ENCODE peak calls at places on chromosomes 1 and 21, in nine cellular contexts. F is CD4-positive, CD25-positive, alpha-beta regulatory T cell; X is spleen; U is testis; T is adrenal gland; K is stomach; V is sigmoid colon; O is PC-3; I is brain microvascular endothelial cell. R is an unnamed sample. For H3K36me3, the result is how much of the 10 kb centered on the place peaks cover.

GRCh38 chr1:235867903-235868469 is 1.3 kb upstream of the LYST start:
- DNase-seq in F (peak), X (no peak), U (no peak), T (no peak), K (no peak), V (no peak), O (no peak), I (no peak), R (no peak)

GRCh38 chr1:11354893-11355593 is 82.0 kb downstream of the UBIAD1 start:
- DNase-seq in F (no peak), X (no peak), U (no peak), T (no peak), K (no peak), V (no peak), O (no peak), I (no peak), R (no peak)

GRCh38 chr21:33314096-33314495 is 10.7 kb upstream of the IFNAR1 start:
- DNase-seq in F (no peak), X (no peak), U (no peak), T (no peak), K (no peak), V (no peak), O (no peak), I (peak), R (no peak)

GRCh38 chr1:231070758-231071443 is 30.8 kb upstream of the FAM89A start:
- DNase-seq in F (no peak), X (no peak), U (no peak), T (no peak), K (no peak), V (no peak), O (no peak), I (no peak), R (no peak)

GRCh38 chr1:69871412-69871811 is 303.7 kb downstream of the LRRC7 start:
- DNase-seq in F (no peak), X (no peak), U (no peak), T (no peak), K (no peak), V (no peak), O (no peak), I (no peak), R (no peak)

GRCh38 chr1:99548924-99549605 is 96.8 kb upstream of the PALMD start:
- DNase-seq in F (no peak), X (no peak), U (peak), T (peak), K (peak), V (no peak), O (no peak), I (peak), R (peak)

GRCh38 chr1:160377585-160378206 is 10.8 kb downstream of the NHLH1 start:
- DNase-seq in F (no peak), X (no peak), U (no peak), T (no peak), K (no peak), V (no peak), O (peak), I (peak), R (no peak)

GRCh38 chr1:195768936-195769335 is 839.3 kb downstream of the KCNT2 start:
- DNase-seq in F (no peak), X (no peak), U (no peak), T (no peak), K (no peak), V (no peak), O (no peak), I (no peak), R (no peak)

GRCh38 chr1:208201241-208201640 is 42.9 kb downstream of the PLXNA2 start:
- DNase-seq in F (no peak), X (no peak), U (no peak), T (peak), K (peak), V (no peak), O (peak), I (peak), R (peak)

GRCh38 chr1:33332881-33333280 is 12.0 kb upstream of the A3GALT2 start:
- DNase-seq in F (no peak), X (peak), U (no peak), T (no peak), K (no peak), V (no peak), O (no peak), I (no peak), R (peak)

GRCh38 chr1:215023151-215023832 is 59.2 kb upstream of the KCNK2 start:
- DNase-seq in F (no peak), X (no peak), U (no peak), T (no peak), K (no peak), V (no peak), O (no peak), I (no peak), R (no peak)

GRCh38 chr1:152741656-152742055 is 16.2 kb upstream of the KPRP start:
- DNase-seq in F (no peak), X (no peak), U (no peak), T (no peak), K (no peak), V (no peak), O (peak), I (no peak), R (no peak)

GRCh38 chr1:233197940-233198339 is 97.6 kb downstream of the PCNX2 start:
- DNase-seq in F (no peak), X (no peak), U (no peak), T (no peak), K (no peak), V (no peak), O (peak), I (no peak), R (no peak)

GRCh38 chr1:207077470-207078377 is 10.9 kb upstream of the C4BPB start:
- DNase-seq in F (peak), X (no peak), U (peak), T (peak), K (peak), V (peak), O (peak), I (peak), R (peak)

GRCh38 chr1:233060595-233060994 is 110.2 kb downstream of the NTPCR start:
- DNase-seq in F (no peak), X (no peak), U (no peak), T (no peak), K (no peak), V (no peak), O (no peak), I (no peak), R (no peak)

GRCh38 chr1:153922076-153922837 is 515 bp downstream of the GATAD2B start:
- DNase-seq in F (no peak), X (no peak), U (peak), T (no peak), K (peak), V (no peak), O (peak), I (no peak), R (no peak)

GRCh38 chr1:82625562-82625961 is 824.8 kb downstream of the ADGRL2 start:
- DNase-seq in F (peak), X (no peak), U (no peak), T (no peak), K (no peak), V (no peak), O (no peak), I (no peak), R (no peak)

GRCh38 chr1:16420719-16421118 is 16.5 kb downstream of the SPATA21 start:
- DNase-seq in F (peak), X (peak), U (no peak), T (no peak), K (no peak), V (no peak), O (no peak), I (no peak), R (no peak)

DNA sequence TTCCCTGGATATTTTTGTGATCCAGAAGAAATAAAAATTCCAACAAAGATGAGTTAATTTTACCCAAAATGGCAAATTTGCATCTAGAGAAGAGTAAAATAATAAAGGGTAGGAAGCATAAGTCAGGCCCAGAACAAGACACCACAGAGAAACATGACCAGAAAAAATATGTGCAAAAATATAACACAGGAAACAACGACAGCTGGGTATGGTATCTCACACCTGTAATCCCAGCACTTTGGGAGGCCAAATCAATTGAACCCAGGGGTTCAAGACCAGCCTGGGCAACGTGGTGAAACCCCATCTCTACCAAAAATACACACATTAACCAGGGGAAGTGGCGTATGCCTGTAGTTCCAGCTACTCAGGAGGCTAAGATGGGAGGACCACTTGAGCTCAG is 39.7 kb upstream of the SDC3 start:
- DNase-seq in F (no peak), X (no peak), U (no peak), T (no peak), K (no peak), V (no peak), O (no peak), I (no peak), R (no peak)
- H3K36me3 ChIP-seq in F (half or more), X (half or more), U (under half), T (under half), K (half or more), V (under half), O (half or more), I (half or more), R (half or more)

GRCh38 chr1:8013800-8014199 is 12.3 kb downstream of the ERRFI1 start:
- DNase-seq in F (no peak), X (no peak), U (no peak), T (no peak), K (no peak), V (no peak), O (no peak), I (no peak), R (no peak)

GRCh38 chr1:8015809-8016165 is 10.3 kb downstream of the ERRFI1 start:
- DNase-seq in F (no peak), X (no peak), U (peak), T (no peak), K (no peak), V (peak), O (peak), I (no peak), R (peak)

GRCh38 chr1:8016244-8017241 is 9.6 kb downstream of the ERRFI1 start:
- DNase-seq in F (no peak), X (no peak), U (no peak), T (no peak), K (no peak), V (no peak), O (peak), I (no peak), R (no peak)

GRCh38 chr1:8014381-8014988 is 11.6 kb downstream of the ERRFI1 start:
- DNase-seq in F (no peak), X (no peak), U (no peak), T (no peak), K (no peak), V (no peak), O (no peak), I (no peak), R (no peak)

DNA sequence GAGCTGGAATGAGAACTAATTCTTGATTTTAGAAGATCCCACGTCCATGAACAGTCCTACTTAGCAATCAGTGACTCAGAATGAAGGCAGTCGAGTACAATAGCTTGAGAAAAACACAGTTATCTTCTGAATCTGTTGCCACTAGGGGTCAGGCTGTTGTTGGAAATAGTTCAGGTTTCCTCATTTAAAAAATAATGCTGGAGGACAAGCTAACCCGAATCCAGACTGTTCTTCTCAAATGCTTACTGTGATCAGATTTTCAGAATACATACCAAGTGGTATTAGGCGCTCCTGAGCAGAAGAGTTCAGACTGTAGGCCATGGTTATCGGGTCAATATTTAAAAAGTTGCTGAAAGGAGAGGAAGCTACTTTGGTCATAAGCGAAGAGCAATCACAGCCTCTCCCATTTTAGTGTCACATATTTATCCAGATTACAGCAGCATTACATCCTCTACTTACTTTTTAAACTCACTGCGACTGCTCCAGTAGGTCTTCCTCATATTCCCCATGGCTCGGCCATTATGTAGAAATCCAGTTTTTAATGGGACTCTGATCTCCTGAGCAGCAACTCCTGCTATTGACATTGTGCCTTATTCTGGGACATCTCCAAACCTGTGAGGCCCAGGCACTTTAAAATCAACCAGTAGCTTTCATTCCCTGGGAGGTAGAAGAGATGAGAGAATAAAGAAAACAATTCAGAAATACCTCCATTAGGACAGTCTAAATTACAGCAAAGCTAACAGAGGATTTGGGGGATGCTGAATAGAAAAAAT is 10.9 kb downstream of the ERRFI1 start:
- DNase-seq in F (peak), X (no peak), U (peak), T (peak), K (no peak), V (no peak), O (peak), I (peak), R (no peak)
- H3K27ac ChIP-seq in F (no peak), X (no peak), U (peak), T (peak), K (peak), V (peak), O (peak), I (peak), R (peak)

GRCh38 chr1:104874044-104874443 is 1124.3 kb downstream of the AMY1C start:
- DNase-seq in F (no peak), X (no peak), U (no peak), T (no peak), K (no peak), V (no peak), O (no peak), I (no peak), R (no peak)

GRCh38 chr1:104878203-104878911 is 1128.7 kb downstream of the AMY1C start:
- DNase-seq in F (no peak), X (peak), U (no peak), T (no peak), K (no peak), V (no peak), O (no peak), I (no peak), R (no peak)
- H3K36me3 ChIP-seq in F (under half), X (under half), U (under half), T (under half), K (under half), V (under half), O (under half), I (under half), R (under half)

DNA sequence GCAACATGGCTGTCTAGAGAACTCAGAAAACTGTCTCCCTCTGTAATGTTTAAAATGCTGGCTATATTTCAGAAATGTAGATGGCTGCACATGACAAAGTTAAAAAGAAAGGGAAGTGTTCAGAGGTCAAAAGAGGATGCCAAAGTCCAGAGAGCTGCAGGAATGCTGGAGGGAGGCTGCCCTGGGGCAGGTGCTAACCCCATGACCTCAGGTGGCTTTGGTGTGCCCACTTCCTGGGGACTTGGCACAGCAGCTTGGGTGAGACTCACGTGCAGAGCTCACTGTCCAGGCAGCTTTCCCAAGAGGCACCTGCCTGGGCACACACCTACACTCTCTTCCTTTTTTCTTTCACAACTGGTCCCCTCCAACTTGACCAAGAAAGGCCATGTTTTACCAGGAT is 256.4 kb downstream of the KCNJ6 start:
- DNase-seq in F (no peak), X (no peak), U (no peak), T (no peak), K (no peak), V (no peak), O (no peak), I (no peak), R (no peak)
- H3K27ac ChIP-seq in F (no peak), X (no peak), U (no peak), T (no peak), K (no peak), V (no peak), O (no peak), I (no peak), R (no peak)

GRCh38 chr1:193199940-193200339 is 13.5 kb upstream of the B3GALT2 start:
- DNase-seq in F (no peak), X (no peak), U (no peak), T (no peak), K (no peak), V (no peak), O (no peak), I (no peak), R (no peak)
- H3K36me3 ChIP-seq in F (under half), X (under half), U (under half), T (under half), K (under half), V (under half), O (under half), I (under half), R (under half)

DNA sequence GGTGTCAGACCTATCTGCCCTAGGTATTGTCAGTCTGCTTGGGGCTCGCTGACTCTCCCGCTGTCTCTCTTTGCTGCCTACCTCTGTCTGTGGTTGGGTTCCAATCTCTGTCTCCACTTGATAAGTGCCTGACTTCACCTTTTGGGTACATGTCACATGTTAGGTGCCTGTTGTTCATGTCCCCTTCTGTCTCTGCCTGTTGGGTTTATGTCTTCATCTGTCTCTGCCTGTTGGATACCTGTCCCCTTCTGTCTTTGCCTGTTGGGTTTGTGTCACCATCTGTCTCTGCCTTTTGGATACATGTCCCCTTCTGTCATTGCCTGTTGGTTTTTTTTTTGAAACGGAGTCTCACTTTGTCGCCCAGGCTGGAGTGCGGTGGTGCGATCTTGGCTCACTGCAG is 14.6 kb downstream of the RPS6KA1 start:
- DNase-seq in F (no peak), X (no peak), U (no peak), T (no peak), K (no peak), V (no peak), O (no peak), I (no peak), R (no peak)
- H3K27ac ChIP-seq in F (peak), X (peak), U (no peak), T (peak), K (peak), V (no peak), O (no peak), I (no peak), R (no peak)

GRCh38 chr1:18463984-18464664 is 16.6 kb upstream of the KLHDC7A start:
- DNase-seq in F (no peak), X (peak), U (no peak), T (no peak), K (peak), V (no peak), O (no peak), I (no peak), R (no peak)

GRCh38 chr1:18466676-18467075 is 14.1 kb upstream of the KLHDC7A start:
- DNase-seq in F (no peak), X (peak), U (no peak), T (no peak), K (no peak), V (no peak), O (no peak), I (no peak), R (no peak)

GRCh38 chr1:18461656-18462055 is 19.1 kb upstream of the KLHDC7A start:
- DNase-seq in F (no peak), X (peak), U (no peak), T (no peak), K (peak), V (no peak), O (no peak), I (no peak), R (no peak)

GRCh38 chr1:18463063-18463462 is 17.7 kb upstream of the KLHDC7A start:
- DNase-seq in F (no peak), X (peak), U (no peak), T (no peak), K (no peak), V (no peak), O (no peak), I (no peak), R (no peak)

GRCh38 chr1:18464665-18465050 is 16.1 kb upstream of the KLHDC7A start:
- DNase-seq in F (no peak), X (peak), U (no peak), T (no peak), K (peak), V (no peak), O (no peak), I (no peak), R (no peak)
- H3K36me3 ChIP-seq in F (under half), X (under half), U (under half), T (under half), K (under half), V (under half), O (under half), I (under half), R (under half)

GRCh38 chr1:243849089-243850012 is 692 bp downstream of the AKT3 start:
- DNase-seq in F (peak), X (peak), U (peak), T (peak), K (peak), V (peak), O (peak), I (peak), R (peak)
- H3K27ac ChIP-seq in F (peak), X (peak), U (peak), T (peak), K (peak), V (peak), O (peak), I (peak), R (peak)